ENCODE peak calls at places on chromosomes 3 and 15, in six cellular contexts. Q is psoas muscle; R is effector memory CD4-positive, alpha-beta T cell; B is CD8-positive, alpha-beta T cell; A is BE2C; K is fibroblast of lung. M is an unnamed sample. For H3K4me1 and H3K9me3, the result is how much of the 10 kb centered on the place peaks cover.

GRCh38 chr3:48306290-48306689 is 27.2 kb downstream of the SPINK8 start:
- DNase-seq in Q (no peak), R (no peak), B (no peak), A (no peak), K (no peak), M (no peak)

GRCh38 chr3:115512565-115513410 is 110.5 kb upstream of the GAP43 start:
- DNase-seq in Q (no peak), R (no peak), B (no peak), A (peak), K (peak), M (no peak)

GRCh38 chr3:62718515-62719320 is 156.5 kb downstream of the CADPS start:
- DNase-seq in Q (no peak), R (no peak), B (no peak), A (no peak), K (no peak), M (peak)

GRCh38 chr3:5972586-5972985 is 785.1 kb downstream of the EDEM1 start:
- DNase-seq in Q (no peak), R (no peak), B (no peak), A (no peak), K (no peak), M (no peak)

GRCh38 chr15:98286831-98287230 is 326.3 kb downstream of the ARRDC4 start:
- DNase-seq in Q (no peak), R (no peak), B (no peak), A (no peak), K (no peak), M (no peak)

GRCh38 chr15:35921051-35921450 is 375.1 kb upstream of the DPH6 start:
- DNase-seq in Q (no peak), R (no peak), B (no peak), A (no peak), K (no peak), M (no peak)

GRCh38 chr3:148955544-148956346 is 35.6 kb upstream of the GYG1 start:
- DNase-seq in Q (peak), R (no peak), B (no peak), A (peak), K (peak), M (peak)

GRCh38 chr3:57752307-57752706 is 3.8 kb upstream of the SLMAP start:
- DNase-seq in Q (no peak), R (no peak), B (no peak), A (no peak), K (no peak), M (no peak)

GRCh38 chr15:60945196-60945595 is 283.9 kb downstream of the RORA start:
- DNase-seq in Q (peak), R (no peak), B (no peak), A (peak), K (peak), M (no peak)

GRCh38 chr15:73488698-73489097 is 45.7 kb downstream of the REC114 start:
- DNase-seq in Q (no peak), R (no peak), B (no peak), A (no peak), K (no peak), M (no peak)

GRCh38 chr3:55963611-55964010 is 476.5 kb upstream of the WNT5A start:
- DNase-seq in Q (no peak), R (no peak), B (no peak), A (no peak), K (no peak), M (no peak)

GRCh38 chr15:69298354-69298696 is 387 bp upstream of the PAQR5 start:
- DNase-seq in Q (no peak), R (no peak), B (no peak), A (no peak), K (no peak), M (no peak)

GRCh38 chr3:161644871-161645636 is 148.4 kb downstream of the OTOL1 start:
- DNase-seq in Q (no peak), R (no peak), B (no peak), A (no peak), K (no peak), M (no peak)

GRCh38 chr15:66388576-66388975 is 1.9 kb downstream of the MAP2K1 start:
- DNase-seq in Q (no peak), R (no peak), B (no peak), A (no peak), K (no peak), M (no peak)

GRCh38 chr15:63819645-63820044 is 14.1 kb downstream of the HERC1 start:
- DNase-seq in Q (no peak), R (no peak), B (no peak), A (no peak), K (no peak), M (no peak)

GRCh38 chr15:63818628-63819027 is 15.1 kb downstream of the HERC1 start:
- DNase-seq in Q (no peak), R (no peak), B (no peak), A (no peak), K (no peak), M (no peak)

GRCh38 chr15:63820210-63820609 is 13.5 kb downstream of the HERC1 start:
- DNase-seq in Q (no peak), R (no peak), B (no peak), A (no peak), K (no peak), M (no peak)

GRCh38 chr15:63815796-63816533 is 17.8 kb downstream of the HERC1 start:
- DNase-seq in Q (no peak), R (no peak), B (no peak), A (no peak), K (peak), M (no peak)

DNA sequence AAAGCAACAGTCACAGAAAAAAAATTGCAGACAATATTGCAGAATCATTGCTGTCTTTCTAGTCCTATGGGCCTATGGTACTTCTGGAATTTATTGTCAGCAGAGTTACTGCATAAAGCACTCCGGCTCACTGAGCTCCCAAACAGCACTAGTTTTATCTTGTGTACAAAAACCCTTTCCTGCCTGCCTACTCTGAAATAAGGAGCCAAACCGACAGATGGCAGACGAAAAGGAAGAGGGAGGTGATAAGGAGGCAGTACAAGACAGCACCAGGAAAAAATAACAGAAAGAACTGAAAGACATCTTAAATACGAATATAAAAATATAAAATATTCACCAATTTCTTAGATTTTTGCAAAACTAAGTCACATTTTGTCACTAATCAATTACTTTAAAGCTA is 15.6 kb downstream of the HERC1 start:
- DNase-seq in Q (no peak), R (no peak), B (no peak), A (no peak), K (peak), M (no peak)
- H3K4me1 ChIP-seq in Q (half or more), R (under half), B (half or more), A (under half), K (under half), M (under half)

GRCh38 chr15:53046153-53046790 is 256.1 kb upstream of the ONECUT1 start:
- DNase-seq in Q (no peak), R (no peak), B (no peak), A (no peak), K (no peak), M (no peak)
- H3K9me3 ChIP-seq in Q (under half), R (under half), B (under half), A (under half), K (under half), M (under half)

GRCh38 chr3:152315623-152316022 is 46.9 kb downstream of the MBNL1 start:
- DNase-seq in Q (no peak), R (no peak), B (no peak), A (no peak), K (no peak), M (no peak)
- H3K4me1 ChIP-seq in Q (half or more), R (under half), B (half or more), A (under half), K (under half), M (under half)

DNA sequence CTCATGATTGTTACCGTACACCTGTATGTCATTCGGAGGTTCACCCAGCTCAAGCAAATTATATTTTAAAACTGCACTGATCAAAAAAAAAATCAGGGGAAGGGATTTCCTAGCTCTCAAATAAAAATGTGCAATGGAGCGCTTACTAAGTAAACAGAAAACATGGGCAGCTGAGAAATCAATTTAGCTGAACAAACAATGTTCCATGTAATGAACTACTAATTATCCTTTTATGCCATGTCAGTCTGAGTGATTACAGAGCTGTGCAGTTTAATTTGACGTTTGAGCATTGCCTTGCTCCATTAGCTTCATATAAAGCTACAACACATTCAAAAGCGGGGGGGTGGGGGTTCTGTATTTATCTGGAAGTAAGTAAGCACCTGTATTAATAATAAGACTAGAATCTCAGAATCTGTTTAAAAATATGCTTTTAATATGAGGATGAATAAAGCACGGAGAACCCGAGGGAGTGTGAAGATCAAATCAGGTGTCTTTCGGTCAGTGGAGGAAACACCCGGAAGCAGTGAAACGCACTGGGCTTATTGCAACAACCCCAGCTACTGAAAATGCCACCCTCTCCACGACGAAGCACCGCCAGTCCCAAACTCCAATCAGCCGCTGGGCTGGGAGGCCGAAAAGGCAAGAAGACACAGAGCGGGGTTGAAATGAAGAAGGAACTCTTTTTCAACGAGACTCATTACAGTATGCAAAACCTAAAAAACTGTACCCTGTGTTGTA is 196.5 kb upstream of the ATP11B start:
- DNase-seq in Q (no peak), R (no peak), B (no peak), A (no peak), K (no peak), M (no peak)
- H3K9me3 ChIP-seq in Q (under half), R (under half), B (under half), A (under half), K (under half), M (under half)

DNA sequence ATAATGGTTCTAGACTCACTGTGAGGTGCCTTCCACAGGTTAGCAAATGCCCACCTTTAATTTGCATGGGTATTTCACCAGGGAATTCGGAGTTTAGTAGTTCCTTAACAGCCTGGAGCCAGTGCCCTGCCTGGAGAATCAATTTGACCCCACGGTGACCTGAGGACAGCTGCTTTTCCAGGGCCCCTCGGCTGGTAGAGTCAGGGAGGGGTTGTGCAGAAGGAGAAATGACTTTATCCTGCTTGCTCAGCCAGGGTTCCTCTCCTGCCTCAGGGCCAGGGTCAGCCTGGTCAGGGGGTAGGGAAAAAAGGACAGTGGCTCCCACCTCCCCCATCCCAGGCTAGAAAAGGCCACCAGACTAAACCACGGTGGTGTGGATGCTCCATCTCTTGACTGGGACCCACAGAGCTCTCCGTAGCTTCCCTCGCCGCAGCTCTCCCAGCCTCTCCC is 12.0 kb downstream of the DLL4 start:
- DNase-seq in Q (no peak), R (no peak), B (no peak), A (no peak), K (no peak), M (no peak)
- H3K4me1 ChIP-seq in Q (under half), R (under half), B (under half), A (under half), K (under half), M (under half)

DNA sequence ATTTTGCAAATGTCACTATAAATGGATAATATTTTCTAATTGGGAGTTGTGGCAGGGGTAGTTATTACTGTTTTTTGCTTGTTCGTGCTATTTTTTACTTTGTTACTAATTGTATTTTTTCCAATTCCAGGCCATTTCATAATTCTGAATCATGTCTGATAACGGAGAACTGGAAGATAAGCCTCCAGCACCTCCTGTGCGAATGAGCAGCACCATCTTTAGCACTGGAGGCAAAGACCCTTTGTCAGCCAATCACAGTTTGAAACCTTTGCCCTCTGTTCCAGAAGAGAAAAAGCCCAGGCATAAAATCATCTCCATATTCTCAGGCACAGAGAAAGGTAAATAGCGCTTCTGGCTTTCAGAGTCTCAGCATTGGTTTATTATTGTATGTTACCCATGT is 42.8 kb downstream of the PAK2 start:
- DNase-seq in Q (no peak), R (no peak), B (no peak), A (no peak), K (no peak), M (no peak)
- H3K9me3 ChIP-seq in Q (under half), R (under half), B (under half), A (under half), K (under half), M (under half)

GRCh38 chr3:46463868-46464241 is 850 bp downstream of the LTF start:
- DNase-seq in Q (no peak), R (no peak), B (no peak), A (no peak), K (no peak), M (no peak)
- H3K4me1 ChIP-seq in Q (under half), R (under half), B (under half), A (under half), K (under half), M (under half)

DNA sequence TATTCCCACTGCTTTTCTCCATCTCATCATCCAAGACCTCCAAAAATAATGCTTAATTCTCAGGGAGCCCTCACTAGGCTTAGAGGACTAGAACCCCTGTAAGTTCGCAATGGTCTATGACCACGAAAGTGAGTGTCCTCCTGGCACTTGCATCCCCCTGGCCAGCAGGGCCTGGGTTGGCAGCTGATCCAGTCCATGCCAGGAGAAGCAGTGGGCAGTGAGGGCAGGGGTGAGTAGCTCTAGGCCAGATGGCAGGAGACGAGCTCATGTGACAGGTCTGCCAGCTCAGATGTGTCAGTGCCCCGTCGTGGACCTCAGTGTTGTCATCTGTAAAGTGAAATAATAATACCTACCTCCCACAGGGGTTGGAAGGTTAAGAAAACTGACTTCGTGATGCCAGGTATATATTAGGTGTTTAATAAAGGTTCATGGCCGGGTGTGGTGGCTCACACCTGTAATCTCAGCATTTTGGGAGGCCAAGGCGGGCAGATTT is 11.1 kb downstream of the GP5 start:
- DNase-seq in Q (no peak), R (no peak), B (no peak), A (no peak), K (no peak), M (no peak)
- H3K9me3 ChIP-seq in Q (under half), R (under half), B (under half), A (under half), K (under half), M (under half)